ENCODE peak calls at places on chromosomes 1 and 21, in nine cellular contexts. M is body of pancreas; K is pancreas; P is IMR-90; H is CD8-positive, alpha-beta T cell; L is HCT116; G is A549; Z is MM.1S; F is K562. R is an unnamed sample.

GRCh38 chr1:67540025-67540732 is 110.0 kb upstream of the SERBP1 start:
- DNase-seq in F (no peak), K (peak; percentile 46), G (no peak), P (no peak), H (no peak), M (peak; percentile 66), Z (no peak), L (no peak), R (no peak)

GRCh38 chr1:163412216-163412615 is 90.5 kb downstream of the NUF2 start:
- DNase-seq in L (no peak), G (no peak), M (no peak), F (no peak), P (no peak), Z (no peak), H (no peak), K (no peak), R (no peak)

GRCh38 chr21:14259669-14260458 is 43.9 kb downstream of the RBM11 start:
- DNase-seq in F (peak; percentile 43), G (peak; percentile 3), L (peak; percentile 10), P (peak; percentile 56), Z (peak; percentile 18), H (no peak), M (no peak), K (no peak), R (no peak)

GRCh38 chr1:183783342-183783741 is 21.6 kb upstream of the RGL1 start:
- DNase-seq in P (peak; percentile 36), K (no peak), G (no peak), M (no peak), L (no peak), H (no peak), Z (no peak), F (no peak), R (no peak)

GRCh38 chr1:26367441-26367840 is 5.1 kb downstream of the ZNF683 start:
- DNase-seq in K (no peak), P (no peak), F (no peak), M (no peak), H (no peak), Z (no peak), G (no peak), L (no peak), R (no peak)

GRCh38 chr21:17497345-17497744 is 15.5 kb upstream of the CXADR start:
- DNase-seq in F (no peak), Z (no peak), M (no peak), L (no peak), G (no peak), P (no peak), K (no peak), H (no peak), R (no peak)

GRCh38 chr1:185565314-185565713 is 168.9 kb upstream of the HMCN1 start:
- DNase-seq in M (no peak), L (no peak), P (peak; percentile 70), G (no peak), F (no peak), Z (no peak), H (no peak), K (no peak), R (no peak)

GRCh38 chr1:6450005-6450450 is 15.9 kb downstream of the TNFRSF25 start:
- DNase-seq in F (no peak), M (no peak), K (no peak), G (no peak), H (no peak), Z (no peak), P (no peak), L (no peak), R (no peak)

GRCh38 chr21:44509539-44509938 is 30.5 kb downstream of the KRTAP10-1 start:
- DNase-seq in F (no peak), L (peak; percentile 29), M (peak; percentile 95), Z (peak; percentile 47), P (no peak), H (no peak), K (peak; percentile 90), G (no peak), R (no peak)

GRCh38 chr1:38625939-38626338 is 233.6 kb downstream of the RRAGC start:
- DNase-seq in Z (no peak), G (no peak), K (no peak), F (no peak), L (no peak), M (no peak), H (no peak), P (no peak), R (no peak)

GRCh38 chr1:96962807-96963206 is 241.2 kb downstream of the PTBP2 start:
- DNase-seq in P (peak; percentile 31), K (no peak), L (no peak), H (no peak), G (no peak), M (peak; percentile 3), F (no peak), Z (no peak), R (no peak)

GRCh38 chr21:37074546-37074945 is 1.5 kb downstream of the TTC3 start:
- DNase-seq in L (no peak), K (no peak), G (no peak), H (no peak), F (no peak), P (no peak), Z (no peak), M (no peak), R (no peak)

GRCh38 chr1:36094621-36095061 is 5.9 kb downstream of the ADPRS start:
- DNase-seq in G (no peak), P (no peak), K (no peak), F (no peak), L (no peak), M (no peak), Z (no peak), H (no peak), R (peak; percentile 69)

GRCh38 chr1:40848530-40849189 is 13.5 kb downstream of the CITED4 start:
- DNase-seq in L (peak; percentile 71), F (peak; percentile 76), H (no peak), M (peak; percentile 87), P (peak; percentile 68), Z (peak; percentile 36), K (peak; percentile 78), G (peak; percentile 54), R (no peak)

GRCh38 chr1:174966000-174966572 is 33.7 kb upstream of the CACYBP start:
- DNase-seq in M (no peak), K (no peak), P (no peak), Z (no peak), H (no peak), L (no peak), F (no peak), G (no peak), R (no peak)

GRCh38 chr1:201739054-201739453 is 89.9 kb upstream of the IPO9 start:
- DNase-seq in L (no peak), F (no peak), M (no peak), H (no peak), G (no peak), K (no peak), Z (no peak), P (no peak), R (no peak)

GRCh38 chr1:161905269-161905884 is 118.3 kb downstream of the OLFML2B start:
- DNase-seq in Z (peak; percentile 74), F (peak; percentile 53), K (no peak), M (peak; percentile 43), P (peak; percentile 20), G (peak; percentile 29), L (peak; percentile 31), H (no peak), R (no peak)

GRCh38 chr21:45534591-45535331 is 7.5 kb downstream of the SLC19A1 start:
- DNase-seq in G (no peak), P (no peak), F (no peak), K (peak; percentile 20), M (no peak), Z (no peak), L (no peak), H (no peak), R (no peak)

GRCh38 chr1:63731117-63732043 is 42.4 kb upstream of the ROR1 start:
- DNase-seq in Z (no peak), G (peak; percentile 76), F (no peak), P (peak; percentile 96), H (no peak), L (peak; percentile 81), M (peak; percentile 10), K (no peak), R (no peak)

GRCh38 chr1:161481624-161482392 is 23.4 kb upstream of the FCGR2A start:
- DNase-seq in F (no peak), M (no peak), G (no peak), H (no peak), P (no peak), K (no peak), Z (no peak), L (no peak), R (no peak)

GRCh38 chr1:43976890-43977289 is 2.1 kb upstream of the B4GALT2 start:
- DNase-seq in Z (no peak), M (no peak), G (no peak), P (no peak), K (no peak), L (no peak), F (no peak), H (no peak), R (no peak)
- H3K4me3 ChIP-seq in Z (no peak overlapping the region), M (no peak overlapping the region), G (no peak overlapping the region), P (no peak overlapping the region), K (no peak overlapping the region), L (no peak overlapping the region), F (no peak overlapping the region), H (no peak overlapping the region), R (peak overlapping the region; percentile 95)

DNA sequence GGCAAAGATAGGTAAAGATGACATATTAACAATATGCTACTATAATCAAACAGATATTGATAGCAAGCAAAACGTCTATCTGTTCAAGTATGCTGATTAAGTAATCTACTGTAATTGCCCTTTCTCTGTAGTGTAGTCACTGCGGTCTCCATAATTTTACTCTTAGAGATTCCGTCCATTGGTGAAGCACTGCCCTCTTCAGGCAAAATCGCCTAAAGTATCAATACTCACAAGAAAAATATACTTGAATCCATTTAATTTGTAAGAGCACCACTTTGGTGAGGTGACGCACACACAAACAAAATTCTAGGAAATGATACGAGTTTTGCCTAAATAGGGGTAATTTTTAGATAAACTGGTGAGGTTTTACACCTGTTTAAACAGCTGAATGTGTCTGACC is 434.6 kb upstream of the CHRM3 start:
- DNase-seq in L (no peak), P (peak; percentile 33), M (peak; percentile 49), G (no peak), F (no peak), Z (peak; percentile 41), H (no peak), K (peak; percentile 15), R (no peak)
- TF ChIP-seq CTCF in L (no peak), P (peak; percentile 50), M (peak; percentile 58), G (peak; percentile 9), F (no peak), Z (peak; percentile 44), H (no peak), K (no peak), R (no peak)

DNA sequence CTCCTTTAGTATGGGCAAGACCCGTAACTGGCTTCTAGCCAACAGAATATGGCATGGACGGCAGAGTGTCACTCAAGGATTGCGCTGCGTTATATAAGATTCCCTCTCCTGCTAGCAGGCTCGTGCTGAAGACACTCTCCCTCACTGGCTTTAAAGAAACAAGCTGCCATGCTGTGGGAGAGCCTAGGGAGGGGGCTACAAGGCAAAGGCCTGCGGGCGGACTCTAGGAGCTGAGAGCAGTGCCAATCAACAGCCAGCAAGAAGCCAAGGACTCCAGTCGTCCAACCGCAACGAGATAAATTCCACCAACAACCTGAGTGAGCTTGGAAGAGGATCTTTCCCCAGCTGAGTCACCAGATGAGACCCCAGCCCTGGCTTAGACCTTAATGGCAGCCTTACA is 45.9 kb upstream of the GPR157 start:
- DNase-seq in P (no peak), Z (no peak), K (no peak), L (no peak), F (no peak), M (no peak), G (no peak), H (no peak), R (no peak)
- H3K27ac ChIP-seq in P (no peak overlapping the region), Z (no peak overlapping the region), K (no peak overlapping the region), L (no peak overlapping the region), F (no peak overlapping the region), M (no peak overlapping the region), G (no peak overlapping the region), H (no peak overlapping the region), R (peak overlapping the region; percentile 5)

GRCh38 chr21:27023186-27023585 is 56.3 kb upstream of the ADAMTS5 start:
- DNase-seq in F (no peak), H (no peak), K (no peak), Z (no peak), L (no peak), G (no peak), M (no peak), P (no peak), R (no peak)
- H3K4me3 ChIP-seq in F (no peak overlapping the region), H (no peak overlapping the region), K (no peak overlapping the region), Z (no peak overlapping the region), L (no peak overlapping the region), G (no peak overlapping the region), M (no peak overlapping the region), P (no peak overlapping the region), R (no peak overlapping the region)